ENCODE peak calls at places on chromosomes 6 and 20, in four cellular contexts. M, Y, Z and N are unnamed samples.

GRCh38 chr20:3788685-3789155 is 2.2 kb upstream of the CENPB start:
- DNase-seq in Z (no peak), M (no peak), Y (peak; percentile 36), N (no peak)

GRCh38 chr6:170360476-170360875 is 53.9 kb downstream of the FAM120B start:
- DNase-seq in Y (no peak), Z (no peak), M (no peak), N (no peak)

GRCh38 chr6:101413773-101414172 is 20.3 kb downstream of the GRIK2 start:
- DNase-seq in Y (no peak), Z (no peak), M (no peak), N (no peak)

GRCh38 chr6:43077981-43078411 is 1.9 kb downstream of the PTK7 start:
- DNase-seq in Z (no peak), Y (no peak), M (no peak), N (no peak)

GRCh38 chr20:48224531-48224930 is 439.2 kb upstream of the SULF2 start:
- DNase-seq in Z (no peak), Y (no peak), M (no peak), N (no peak)

GRCh38 chr6:18362058-18362561 is 25.0 kb upstream of the RNF144B start:
- DNase-seq in M (no peak), Z (no peak), Y (no peak), N (no peak)

GRCh38 chr6:42745083-42745637 is 743 bp downstream of the TBCC start:
- DNase-seq in Z (peak; percentile 56), M (peak; percentile 33), Y (peak; percentile 86), N (no peak)

GRCh38 chr6:130934848-130935585 is 107.8 kb downstream of the SMLR1 start:
- DNase-seq in M (no peak), Y (no peak), Z (no peak), N (no peak)

GRCh38 chr6:56875961-56876360 is 78.9 kb upstream of the BEND6 start:
- DNase-seq in Z (no peak), Y (no peak), M (no peak), N (no peak)

GRCh38 chr6:33571637-33572316 is 8.3 kb downstream of the BAK1 start:
- DNase-seq in Y (no peak), M (no peak), Z (no peak), N (no peak)

GRCh38 chr6:25753079-25753478 is 1.5 kb upstream of the SLC17A4 start:
- DNase-seq in M (no peak), Y (no peak), Z (no peak), N (no peak)

GRCh38 chr6:163288915-163289314 is 125.6 kb upstream of the QKI start:
- DNase-seq in Z (no peak), M (no peak), Y (no peak), N (no peak)

GRCh38 chr6:5497896-5498578 is 236.7 kb downstream of the FARS2 start:
- DNase-seq in Z (no peak), Y (no peak), M (no peak), N (no peak)

GRCh38 chr6:144314003-144314485 is 28.9 kb downstream of the UTRN start:
- DNase-seq in Z (no peak), M (no peak), Y (peak; percentile 81), N (no peak)

GRCh38 chr20:48621256-48622078 is 206.3 kb downstream of the PREX1 start:
- DNase-seq in Y (peak; percentile 74), M (peak; percentile 40), Z (no peak), N (no peak)

GRCh38 chr6:150243620-150244314 is 100.9 kb downstream of the PPP1R14C start:
- DNase-seq in Y (no peak), Z (no peak), M (no peak), N (no peak)

GRCh38 chr6:54267798-54268197 is 40.4 kb upstream of the TINAG start:
- DNase-seq in Y (no peak), Z (no peak), M (no peak), N (no peak)

GRCh38 chr6:82711992-82712788 is 348.6 kb downstream of the TPBG start:
- DNase-seq in Y (no peak), M (no peak), Z (no peak), N (no peak)

GRCh38 chr20:45745015-45745414 is 22.9 kb downstream of the SPINT4 start:
- DNase-seq in Z (no peak), Y (no peak), M (no peak), N (no peak)

GRCh38 chr20:57657537-57658446 is 37.6 kb upstream of the ZBP1 start:
- DNase-seq in Y (peak; percentile 85), Z (peak; percentile 39), M (peak; percentile 80), N (no peak)

GRCh38 chr20:35145141-35145564 is 2.0 kb downstream of the EDEM2 start:
- DNase-seq in M (no peak), Z (no peak), Y (no peak), N (no peak)

GRCh38 chr20:32457476-32457986 is 99.4 kb downstream of the ASXL1 start:
- DNase-seq in Z (peak; percentile 90), M (no peak), Y (no peak), N (peak; percentile 66)

GRCh38 chr6:152270301-152270925 is 366.7 kb downstream of the SYNE1 start:
- DNase-seq in Y (no peak), Z (no peak), M (no peak), N (no peak)

GRCh38 chr6:101722991-101723579 is 329.6 kb downstream of the GRIK2 start:
- DNase-seq in M (no peak), Z (no peak), Y (no peak), N (no peak)

GRCh38 chr6:24910331-24910849 is 25.4 kb downstream of the RIPOR2 start:
- DNase-seq in M (peak; percentile 59), Z (peak; percentile 73), Y (peak; percentile 85), N (no peak)

GRCh38 chr20:5691918-5692618 is 58.1 kb upstream of the SHLD1 start:
- DNase-seq in Y (peak; percentile 88), Z (no peak), M (no peak), N (no peak)

GRCh38 chr6:118387921-118388701 is 160.0 kb upstream of the PLN start:
- DNase-seq in Y (no peak), M (no peak), Z (no peak), N (no peak)

GRCh38 chr20:562232-562897 is 18.8 kb upstream of the CSNK2A1 start:
- DNase-seq in Y (no peak), Z (no peak), M (no peak), N (no peak)

GRCh38 chr6:85547719-85548118 is 45.9 kb downstream of the SNX14 start:
- DNase-seq in M (no peak), Z (no peak), Y (no peak), N (no peak)

GRCh38 chr20:37852666-37853065 is 50.3 kb upstream of the VSTM2L start:
- DNase-seq in M (no peak), Z (no peak), Y (no peak), N (no peak)

GRCh38 chr6:107800564-107801164 is 23.4 kb downstream of the SCML4 start:
- DNase-seq in Y (no peak), M (no peak), Z (peak; percentile 33), N (no peak)

GRCh38 chr6:112245511-112246203 is 8.7 kb downstream of the LAMA4 start:
- DNase-seq in M (no peak), Z (no peak), Y (no peak), N (no peak)

GRCh38 chr6:129701721-129702455 is 8.1 kb downstream of the ARHGAP18 start:
- DNase-seq in M (no peak), Z (no peak), Y (no peak), N (no peak)

GRCh38 chr20:50226093-50226974 is 35.7 kb downstream of the CEBPB start:
- DNase-seq in Z (no peak), Y (no peak), M (no peak), N (no peak)

GRCh38 chr20:19289451-19289850 is 77.0 kb downstream of the SLC24A3 start:
- DNase-seq in M (no peak), Z (no peak), Y (no peak), N (no peak)

GRCh38 chr6:139540276-139540675 is 165.8 kb upstream of the CITED2 start:
- DNase-seq in Y (peak; percentile 76), M (peak; percentile 66), Z (no peak), N (no peak)